ENCODE peak calls at places on chromosomes 12 and 14, in eight cellular contexts. E, G, Y, C, N, Q, L and H are unnamed samples.

GRCh38 chr12:21151184-21151583 is 20.2 kb downstream of the SLCO1B1 start:
- DNase-seq in E (no peak), G (no peak), Y (no peak), C (no peak), N (no peak), Q (no peak), L (no peak), H (no peak)

GRCh38 chr12:72493390-72493789 is 221.2 kb downstream of the TRHDE start:
- DNase-seq in E (no peak), G (no peak), Y (no peak), C (no peak), N (no peak), Q (no peak), L (no peak), H (no peak)

GRCh38 chr12:96425321-96425720 is 25.1 kb upstream of the CDK17 start:
- DNase-seq in E (peak; percentile 92), G (no peak), Y (peak; percentile 91), C (no peak), N (no peak), Q (no peak), L (no peak), H (no peak)

GRCh38 chr12:57258977-57259970 is 8.3 kb upstream of the STAC3 start:
- DNase-seq in E (no peak), G (no peak), Y (no peak), C (no peak), N (no peak), Q (no peak), L (no peak), H (no peak)

GRCh38 chr14:92480856-92481255 is 32.7 kb upstream of the RIN3 start:
- DNase-seq in E (no peak), G (no peak), Y (no peak), C (no peak), N (no peak), Q (peak; percentile 26), L (no peak), H (no peak)

GRCh38 chr14:80762829-80763228 is 178.7 kb downstream of the CEP128 start:
- DNase-seq in E (no peak), G (no peak), Y (no peak), C (no peak), N (no peak), Q (no peak), L (no peak), H (no peak)

GRCh38 chr14:77603654-77604270 is 12.7 kb downstream of the SPTLC2 start:
- DNase-seq in E (no peak), G (no peak), Y (no peak), C (no peak), N (no peak), Q (no peak), L (no peak), H (no peak)

GRCh38 chr12:2027379-2027778 is 23.1 kb upstream of the DCP1B start:
- DNase-seq in E (no peak), G (no peak), Y (no peak), C (no peak), N (no peak), Q (no peak), L (no peak), H (no peak)

GRCh38 chr12:14991069-14991468 is 18.2 kb downstream of the PDE6H start:
- DNase-seq in E (no peak), G (no peak), Y (no peak), C (no peak), N (no peak), Q (no peak), L (no peak), H (no peak)